ENCODE peak calls at places on chromosomes 2 and 18, in six cellular contexts. S is H1; M is DMS53; U is activated naive CD8-positive, alpha-beta T cell treated with anti-CD3 and anti-CD28 coated beads, Interleukin-2, amount 10 ng/mL, durations not matched to agents 7 days and 5 days; Z is bronchial epithelial cell; G is AG09309. V is an unnamed sample.
A peak's percentile ranks its signal among the peaks of the same experiment; 100 is the strongest.

GRCh38 chr2:218306184-218306920 is 14.0 kb upstream of the TMBIM1 start:
- DNase-seq in U (no peak), S (no peak), M (no peak), G (no peak), Z (no peak), V (no peak)

GRCh38 chr18:48762836-48763713 is 187.7 kb downstream of the SMAD7 start:
- DNase-seq in M (no peak), G (no peak), Z (no peak), S (no peak), U (no peak), V (no peak)

GRCh38 chr2:190450363-190450762 is 42.2 kb downstream of the MFSD6 start:
- DNase-seq in U (no peak), G (no peak), S (no peak), Z (no peak), M (no peak), V (no peak)

GRCh38 chr2:239934571-239935171 is 90.5 kb downstream of the NDUFA10 start:
- DNase-seq in S (peak; percentile 25), Z (peak; percentile 30), M (peak; percentile 80), G (no peak), U (peak; percentile 49), V (peak; percentile 52)

GRCh38 chr2:67046568-67046967 is 350.6 kb upstream of the ETAA1 start:
- DNase-seq in U (no peak), Z (peak; percentile 11), M (peak; percentile 36), S (no peak), G (no peak), V (no peak)

GRCh38 chr2:141055526-141055925 is 1075.3 kb downstream of the LRP1B start:
- DNase-seq in G (peak; percentile 16), M (no peak), Z (peak; percentile 76), U (no peak), S (no peak), V (no peak)

GRCh38 chr18:56003009-56003408 is 415.0 kb upstream of the TCF4 start:
- DNase-seq in G (no peak), M (no peak), Z (no peak), S (no peak), U (no peak), V (no peak)

GRCh38 chr2:223053431-223054192 is 1.6 kb downstream of the KCNE4 start:
- DNase-seq in S (no peak), Z (no peak), G (no peak), M (peak; percentile 33), U (no peak), V (no peak)

GRCh38 chr18:13051950-13052349 is 60.8 kb downstream of the CEP192 start:
- DNase-seq in Z (peak; percentile 63), G (no peak), U (no peak), S (no peak), M (no peak), V (no peak)

GRCh38 chr2:16774091-16774490 is 108.5 kb upstream of the CYRIA start:
- DNase-seq in S (no peak), G (no peak), Z (peak; percentile 19), M (no peak), U (no peak), V (no peak)

GRCh38 chr2:21676056-21676455 is 552.3 kb downstream of the TDRD15 start:
- DNase-seq in M (no peak), Z (no peak), U (no peak), G (no peak), S (no peak), V (no peak)

GRCh38 chr2:70947556-70948184 is 12.0 kb downstream of the ATP6V1B1 start:
- DNase-seq in Z (peak; percentile 72), M (peak; percentile 54), U (no peak), G (no peak), S (no peak), V (no peak)

GRCh38 chr2:206611191-206611590 is 31.1 kb upstream of the FAM237A start:
- DNase-seq in M (no peak), U (no peak), S (no peak), G (no peak), Z (no peak), V (no peak)

GRCh38 chr18:55489742-55490055 is 98.3 kb downstream of the TCF4 start:
- DNase-seq in U (no peak), Z (no peak), S (no peak), G (no peak), M (no peak), V (no peak)

GRCh38 chr2:201697899-201698298 is 545 bp downstream of the MPP4 start:
- DNase-seq in U (no peak), S (no peak), Z (peak; percentile 28), G (peak; percentile 50), M (no peak), V (no peak)

GRCh38 chr2:170737821-170738220 is 22.7 kb downstream of the SP5 start:
- DNase-seq in Z (no peak), G (no peak), S (no peak), M (no peak), U (no peak), V (no peak)

GRCh38 chr2:240467659-240468299 is 32.3 kb downstream of the GPC1 start:
- DNase-seq in U (no peak), S (no peak), Z (no peak), G (no peak), M (no peak), V (no peak)

GRCh38 chr2:172091626-172092566 is 6.6 kb downstream of the DLX1 start:
- DNase-seq in U (no peak), G (no peak), Z (no peak), S (no peak), M (peak; percentile 35), V (no peak)

GRCh38 chr2:68318686-68319396 is 908 bp downstream of the CNRIP1 start:
- DNase-seq in U (no peak), M (peak; percentile 68), S (no peak), Z (no peak), G (no peak), V (no peak)

GRCh38 chr2:224165901-224166319 is 126.8 kb upstream of the SERPINE2 start:
- DNase-seq in U (no peak), Z (no peak), S (no peak), M (no peak), G (no peak), V (no peak)

GRCh38 chr2:23359631-23360567 is 25.1 kb upstream of the KLHL29 start:
- DNase-seq in Z (no peak), M (peak; percentile 4), S (no peak), G (no peak), U (no peak), V (no peak)

GRCh38 chr2:235461763-235462414 is 32.0 kb upstream of the AGAP1 start:
- DNase-seq in G (no peak), Z (no peak), S (no peak), U (no peak), M (no peak), V (no peak)

GRCh38 chr2:9099341-9099751 is 95.9 kb upstream of the MBOAT2 start:
- DNase-seq in M (no peak), G (peak; percentile 11), S (no peak), Z (no peak), U (no peak), V (no peak)

GRCh38 chr2:15096873-15097272 is 464.3 kb downstream of the NBAS start:
- DNase-seq in Z (no peak), U (no peak), S (peak; percentile 10), G (no peak), M (no peak), V (peak; percentile 20)

GRCh38 chr2:6506311-6507258 is 359.1 kb downstream of the CMPK2 start:
- DNase-seq in M (no peak), G (peak; percentile 32), Z (peak; percentile 59), S (no peak), U (no peak), V (no peak)

GRCh38 chr18:60067426-60068210 is 167.8 kb downstream of the PMAIP1 start:
- DNase-seq in S (no peak), G (no peak), M (no peak), Z (no peak), U (no peak), V (no peak)

GRCh38 chr2:219027511-219028055 is 13.7 kb downstream of the CFAP65 start:
- DNase-seq in S (no peak), M (no peak), U (no peak), G (no peak), Z (no peak), V (no peak)

GRCh38 chr2:164388511-164388910 is 232.8 kb downstream of the GRB14 start:
- DNase-seq in Z (peak; percentile 88), U (no peak), G (peak; percentile 14), S (peak; percentile 44), M (peak; percentile 78), V (no peak)

GRCh38 chr2:175009917-175010621 is 4.9 kb upstream of the CHN1 start:
- DNase-seq in Z (no peak), G (no peak), M (no peak), S (no peak), U (no peak), V (no peak)

GRCh38 chr2:216596234-216596985 is 36.8 kb upstream of the IGFBP2 start:
- DNase-seq in Z (no peak), M (no peak), S (no peak), U (no peak), G (peak; percentile 92), V (no peak)

GRCh38 chr18:45596048-45596447 is 19.2 kb upstream of the SLC14A2 start:
- DNase-seq in Z (no peak), U (no peak), M (no peak), G (no peak), S (no peak), V (no peak)

GRCh38 chr2:26636935-26637334 is 4.2 kb downstream of the CIB4 start:
- DNase-seq in S (no peak), M (no peak), G (no peak), Z (no peak), U (no peak), V (no peak)

V was measured in iPS DF 6.9.